ENCODE peak calls at places on chromosomes 1 and 21, in six cellular contexts. N is NCI-H187; W is activated T-helper 1 cell treated with anti-CD3 and anti-CD28 coated beads, Interleukin-12 subunit alpha, Interleukin-12 subunit beta, Interleukin-2, Interleukin-4 antibody, amounts not matched to agents 30 ng/mL and 10 ng/mL and 1 ng/mL, durations not matched to agents 14 hours and 24 hours and 36 hours; R is activated naive CD4-positive, alpha-beta T cell treated with anti-CD3 and anti-CD28 coated beads, Interleukin-2, amount 50 U/mL, for 72 hours; U is RCC 7860; V is NCI-H69. B is an unnamed sample.

GRCh38 chr1:200328379-200328778 is 81.5 kb downstream of the ZNF281 start:
- DNase-seq in N (no peak), W (no peak), R (no peak), U (no peak), V (no peak), B (peak)

GRCh38 chr21:33025106-33025470 is 647 bp upstream of the OLIG2 start:
- DNase-seq in N (no peak), W (no peak), R (no peak), U (no peak), V (no peak), B (no peak)

GRCh38 chr1:205326812-205327466 is 5.4 kb upstream of the NUAK2 start:
- DNase-seq in N (no peak), W (no peak), R (no peak), U (no peak), V (no peak), B (no peak)

GRCh38 chr1:219782929-219783328 is 145.4 kb downstream of the SLC30A10 start:
- DNase-seq in N (no peak), W (no peak), R (no peak), U (no peak), V (peak), B (no peak)

GRCh38 chr1:21614419-21615115 is 54.6 kb downstream of the RAP1GAP start:
- DNase-seq in N (no peak), W (no peak), R (no peak), U (no peak), V (no peak), B (no peak)

GRCh38 chr1:107702946-107703571 is 261.9 kb downstream of the VAV3 start:
- DNase-seq in N (no peak), W (no peak), R (no peak), U (no peak), V (no peak), B (no peak)

GRCh38 chr1:182739545-182739944 is 50.0 kb upstream of the NPL start:
- DNase-seq in N (no peak), W (no peak), R (no peak), U (no peak), V (peak), B (no peak)

GRCh38 chr1:5933050-5933449 is 59.2 kb downstream of the NPHP4 start:
- DNase-seq in N (no peak), W (no peak), R (no peak), U (no peak), V (no peak), B (no peak)

GRCh38 chr1:212727386-212728181 is 27.9 kb upstream of the BATF3 start:
- DNase-seq in N (no peak), W (no peak), R (no peak), U (peak), V (no peak), B (peak)

GRCh38 chr1:158095737-158096335 is 84.9 kb upstream of the CD1D start:
- DNase-seq in N (no peak), W (peak), R (peak), U (peak), V (peak), B (no peak)

GRCh38 chr1:112337028-112337531 is 58.9 kb upstream of the CTTNBP2NL start:
- DNase-seq in N (no peak), W (no peak), R (peak), U (no peak), V (peak), B (peak)

GRCh38 chr1:46557403-46557802 is 6.0 kb upstream of the KNCN start:
- DNase-seq in N (no peak), W (no peak), R (no peak), U (no peak), V (no peak), B (no peak)

GRCh38 chr1:64733576-64734288 is 11.1 kb upstream of the RAVER2 start:
- DNase-seq in N (no peak), W (no peak), R (no peak), U (no peak), V (no peak), B (no peak)

GRCh38 chr1:180909462-180909976 is 3.2 kb upstream of the KIAA1614 start:
- DNase-seq in N (no peak), W (no peak), R (no peak), U (no peak), V (no peak), B (peak)

GRCh38 chr1:176847052-176847451 is 317.5 kb downstream of the ASTN1 start:
- DNase-seq in N (no peak), W (no peak), R (no peak), U (no peak), V (no peak), B (no peak)

GRCh38 chr21:35940074-35940927 is 120.0 kb downstream of the SETD4 start:
- DNase-seq in N (peak), W (no peak), R (no peak), U (peak), V (peak), B (peak)

GRCh38 chr1:3778590-3779264 is 6.2 kb downstream of the SMIM1 start:
- DNase-seq in N (no peak), W (no peak), R (no peak), U (no peak), V (no peak), B (no peak)

GRCh38 chr21:39660596-39660995 is 47.9 kb downstream of the B3GALT5 start:
- DNase-seq in N (no peak), W (no peak), R (no peak), U (peak), V (peak), B (peak)

GRCh38 chr1:20339811-20340457 is 49.3 kb downstream of the VWA5B1 start:
- DNase-seq in N (no peak), W (no peak), R (no peak), U (no peak), V (peak), B (no peak)

GRCh38 chr1:44354268-44354839 is 703 bp downstream of the ERI3 start:
- DNase-seq in N (no peak), W (no peak), R (no peak), U (no peak), V (no peak), B (peak)

GRCh38 chr1:46173361-46173856 is 1.5 kb upstream of the TSPAN1 start:
- DNase-seq in N (no peak), W (no peak), R (no peak), U (no peak), V (peak), B (no peak)

GRCh38 chr1:10897321-10897980 is 101.0 kb upstream of the CASZ1 start:
- DNase-seq in N (no peak), W (no peak), R (no peak), U (peak), V (no peak), B (no peak)